ENCODE peak calls at places on chromosomes 3 and 15, in seven cellular contexts. L is H54, J is HFF-Myc, I is NCI-H2081, E is astrocyte, M is HEK293T, S is AG20443. X is an unnamed sample.

GRCh38 chr15:53203454-53203853 is 413.3 kb upstream of the ONECUT1 start:
- DNase-seq in M (no peak), L (no peak), J (no peak), S (no peak), I (no peak), E (no peak), X (no peak)

GRCh38 chr3:106380232-106380631 is 511.4 kb upstream of the CBLB start:
- DNase-seq in M (no peak), E (no peak), S (no peak), L (no peak), I (no peak), J (no peak), X (no peak)

GRCh38 chr3:79844176-79844575 is 76.4 kb upstream of the ROBO1 start:
- DNase-seq in E (no peak), J (no peak), L (no peak), I (no peak), M (no peak), S (no peak), X (no peak)

GRCh38 chr15:81072551-81072950 is 61.5 kb upstream of the CFAP161 start:
- DNase-seq in S (no peak), J (no peak), E (no peak), I (no peak), M (no peak), L (no peak), X (no peak)

GRCh38 chr3:63029921-63030320 is 154.7 kb upstream of the CADPS start:
- DNase-seq in L (no peak), J (no peak), M (no peak), S (no peak), E (peak), I (no peak), X (no peak)

GRCh38 chr3:100209948-100210776 is 50.6 kb upstream of the TBC1D23 start:
- DNase-seq in M (no peak), L (no peak), I (peak), S (peak), E (no peak), J (no peak), X (no peak)

GRCh38 chr3:57616233-57616632 is 19.1 kb upstream of the ARF4 start:
- DNase-seq in E (no peak), M (no peak), I (no peak), J (no peak), S (no peak), L (no peak), X (no peak)

GRCh38 chr3:138230525-138230924 is 43.4 kb downstream of the ARMC8 start:
- DNase-seq in I (no peak), S (peak), E (peak), J (no peak), M (no peak), L (no peak), X (no peak)

GRCh38 chr3:61560452-61561373 is 658 bp upstream of the PTPRG start:
- DNase-seq in L (peak), J (peak), E (peak), M (peak), S (peak), I (peak), X (peak)

GRCh38 chr15:78396976-78397375 is 41.0 kb upstream of the IREB2 start:
- DNase-seq in I (no peak), L (no peak), S (peak), J (no peak), E (no peak), M (peak), X (no peak)

GRCh38 chr3:60752800-60753199 is 498.5 kb downstream of the FHIT start:
- DNase-seq in E (peak), L (no peak), M (no peak), J (no peak), S (peak), I (no peak), X (no peak)

GRCh38 chr3:14143271-14143605 is 18.4 kb downstream of the TMEM43 start:
- DNase-seq in M (no peak), J (no peak), S (peak), I (no peak), E (peak), L (no peak), X (no peak)

GRCh38 chr3:155603302-155603701 is 141.6 kb downstream of the PLCH1 start:
- DNase-seq in M (no peak), E (no peak), J (no peak), S (no peak), L (no peak), I (peak), X (no peak)

GRCh38 chr3:194268659-194269487 is 82.3 kb downstream of the CPN2 start:
- DNase-seq in J (no peak), E (no peak), S (no peak), I (no peak), L (no peak), M (no peak), X (no peak)

GRCh38 chr3:136728434-136728833 is 23.7 kb downstream of the STAG1 start:
- DNase-seq in J (no peak), M (no peak), I (no peak), E (no peak), S (no peak), L (no peak), X (no peak)

GRCh38 chr3:173397161-173398110 is at the start of gene NLGN1:
- DNase-seq in M (peak), S (peak), E (peak), I (peak), J (no peak), L (peak), X (peak)

GRCh38 chr15:39699531-39700110 is 83.0 kb downstream of the FSIP1 start:
- DNase-seq in I (no peak), L (no peak), J (no peak), S (peak), E (no peak), M (no peak), X (no peak)

GRCh38 chr3:73786346-73786807 is 161.6 kb upstream of the PDZRN3 start:
- DNase-seq in S (peak), E (peak), M (no peak), L (no peak), I (no peak), J (peak), X (no peak)